ENCODE peak calls at places on chromosomes 16 and 17, in eight cellular contexts. J is fibroblast of the aortic adventitia, U is gastrocnemius medialis, P is AG09309, W is GM23338, H is tibial nerve, K is adrenal gland, X is heart right ventricle. I is an unnamed sample.

GRCh38 chr17:32516940-32517711 is 30.3 kb downstream of the CDK5R1 start:
- DNase-seq in K (no peak), U (no peak), X (no peak), W (no peak), H (no peak), P (no peak), J (no peak), I (no peak)

GRCh38 chr17:80005360-80006338 is 30.0 kb downstream of the TBC1D16 start:
- DNase-seq in W (peak), J (peak), X (peak), H (no peak), K (peak), U (no peak), P (no peak), I (peak)

GRCh38 chr16:17803625-17804410 is 333.1 kb upstream of the XYLT1 start:
- DNase-seq in U (no peak), W (no peak), P (peak), H (no peak), J (peak), X (no peak), K (no peak), I (no peak)

GRCh38 chr16:2692948-2693651 is 10.8 kb downstream of the KCTD5 start:
- DNase-seq in J (peak), K (no peak), U (peak), H (no peak), P (no peak), X (peak), W (peak), I (no peak)

GRCh38 chr16:49472598-49472997 is 99.0 kb downstream of the C16orf78 start:
- DNase-seq in J (no peak), X (no peak), U (no peak), K (no peak), H (no peak), P (no peak), W (peak), I (no peak)

GRCh38 chr17:50604470-50604869 is 30.2 kb upstream of the ABCC3 start:
- DNase-seq in X (peak), U (no peak), K (peak), W (peak), J (peak), P (no peak), H (no peak), I (no peak)

GRCh38 chr16:80672379-80672778 is 131.6 kb downstream of the DYNLRB2 start:
- DNase-seq in U (no peak), X (no peak), P (no peak), W (no peak), K (no peak), J (no peak), H (no peak), I (no peak)

GRCh38 chr17:48596000-48596734 is 2.6 kb upstream of the HOXB5 start:
- DNase-seq in H (no peak), W (no peak), J (no peak), U (no peak), X (no peak), K (no peak), P (no peak), I (no peak)

GRCh38 chr16:49754495-49755290 is 101.2 kb downstream of the ZNF423 start:
- DNase-seq in P (no peak), W (peak), J (peak), U (no peak), X (peak), K (peak), H (peak), I (no peak)

GRCh38 chr16:88673685-88674398 is 11.0 kb upstream of the MVD start:
- DNase-seq in W (no peak), P (no peak), U (peak), H (no peak), K (no peak), X (peak), J (no peak), I (no peak)

GRCh38 chr16:11084484-11085024 is 140.2 kb downstream of the CLEC16A start:
- DNase-seq in P (peak), H (no peak), W (no peak), J (peak), K (peak), X (no peak), U (peak), I (no peak)

GRCh38 chr17:29930399-29931010 is 477 bp upstream of the SSH2 start:
- DNase-seq in X (no peak), K (no peak), U (no peak), J (peak), P (no peak), W (peak), H (no peak), I (no peak)

GRCh38 chr16:31382485-31383161 is 10.5 kb upstream of the ITGAD start:
- DNase-seq in W (peak), U (peak), J (peak), K (peak), P (peak), H (peak), X (peak), I (no peak)

GRCh38 chr16:49441366-49441780 is 67.8 kb downstream of the C16orf78 start:
- DNase-seq in H (peak), P (no peak), J (no peak), K (peak), U (no peak), W (peak), X (peak), I (no peak)

GRCh38 chr16:85460983-85461813 is 151.9 kb upstream of the GSE1 start:
- DNase-seq in U (peak), J (peak), W (no peak), H (no peak), P (no peak), X (no peak), K (peak), I (no peak)

GRCh38 chr17:44086364-44087311 is 16.1 kb downstream of the G6PC3 start:
- DNase-seq in W (peak), P (peak), H (no peak), J (peak), X (no peak), K (peak), U (peak), I (no peak)

GRCh38 chr16:1929105-1929504 is 10.9 kb upstream of the HS3ST6 start:
- DNase-seq in P (no peak), H (no peak), K (peak), W (peak), X (no peak), J (peak), U (no peak), I (no peak)

GRCh38 chr16:67943619-67944503 is at the start of gene LCAT:
- DNase-seq in X (peak), U (peak), H (peak), W (no peak), K (peak), P (no peak), J (peak), I (no peak)

GRCh38 chr16:65994305-65994704 is 372.2 kb upstream of the CDH5 start:
- DNase-seq in W (no peak), J (no peak), P (no peak), H (no peak), K (no peak), U (no peak), X (no peak), I (no peak)

GRCh38 chr16:82195917-82196494 is 26.0 kb upstream of the MPHOSPH6 start:
- DNase-seq in J (peak), P (no peak), X (no peak), U (no peak), K (no peak), W (no peak), H (no peak), I (no peak)

GRCh38 chr16:76278976-76279375 is 1.8 kb downstream of the CNTNAP4 start:
- DNase-seq in P (no peak), U (no peak), X (no peak), J (peak), H (no peak), W (peak), K (no peak), I (no peak)

GRCh38 chr17:51120357-51120738 is 320 bp downstream of the SPAG9 start:
- DNase-seq in K (no peak), H (peak), P (no peak), X (no peak), U (peak), J (no peak), W (no peak), I (peak)

GRCh38 chr17:10750210-10750609 is 20.4 kb upstream of the TMEM220 start:
- DNase-seq in U (no peak), P (no peak), X (no peak), W (no peak), J (no peak), H (no peak), K (no peak), I (no peak)

GRCh38 chr16:88479795-88480760 is 27.0 kb downstream of the ZFPM1 start:
- DNase-seq in J (no peak), K (no peak), X (no peak), U (no peak), P (no peak), H (no peak), W (no peak), I (no peak)

GRCh38 chr16:28218109-28218508 is 6.3 kb upstream of the XPO6 start:
- DNase-seq in W (peak), K (peak), U (no peak), J (peak), P (peak), H (no peak), X (no peak), I (no peak)

GRCh38 chr17:41775394-41776226 is 10.9 kb downstream of the JUP start:
- DNase-seq in W (peak), H (no peak), J (no peak), P (no peak), U (peak), K (peak), X (peak), I (no peak)

GRCh38 chr17:66426397-66427033 is 124.1 kb downstream of the PRKCA start:
- DNase-seq in K (no peak), P (no peak), W (peak), X (no peak), U (no peak), H (no peak), J (peak), I (no peak)

GRCh38 chr17:38925263-38925995 is at the start of gene LASP1NB:
- DNase-seq in U (no peak), P (no peak), J (peak), W (peak), K (no peak), X (peak), H (no peak), I (no peak)

GRCh38 chr17:19383681-19384470 is 3.1 kb downstream of the MFAP4 start:
- DNase-seq in W (no peak), P (no peak), J (peak), H (no peak), K (peak), U (peak), X (peak), I (no peak)

GRCh38 chr17:1638624-1639300 is 6.8 kb downstream of the SCARF1 start:
- DNase-seq in W (no peak), J (no peak), U (no peak), X (no peak), H (no peak), K (no peak), P (no peak), I (no peak)

GRCh38 chr17:83143817-83144231 is 64.4 kb downstream of the METRNL start:
- DNase-seq in H (no peak), X (no peak), P (no peak), K (no peak), J (no peak), U (no peak), W (no peak), I (no peak)

GRCh38 chr17:28193241-28193640 is 125.8 kb upstream of the TMEM97 start:
- DNase-seq in H (peak), X (peak), P (no peak), J (no peak), U (peak), W (no peak), K (peak), I (no peak)

GRCh38 chr17:39662551-39663339 is 2.4 kb upstream of the TCAP start:
- DNase-seq in K (no peak), U (no peak), H (no peak), W (peak), X (peak), P (no peak), J (no peak), I (no peak)

GRCh38 chr17:83180264-83180995 is 101.0 kb downstream of the METRNL start:
- DNase-seq in P (no peak), J (no peak), K (no peak), W (no peak), H (peak), U (peak), X (no peak), I (no peak)

GRCh38 chr16:88566158-88566557 is 4.0 kb upstream of the ZC3H18 start:
- DNase-seq in U (no peak), X (no peak), W (peak), J (peak), P (peak), K (no peak), H (no peak), I (no peak)

GRCh38 chr16:21626659-21627277 is 25.6 kb downstream of the IGSF6 start:
- DNase-seq in K (peak), X (no peak), U (no peak), H (peak), W (no peak), J (peak), P (peak), I (no peak)

DNA sequence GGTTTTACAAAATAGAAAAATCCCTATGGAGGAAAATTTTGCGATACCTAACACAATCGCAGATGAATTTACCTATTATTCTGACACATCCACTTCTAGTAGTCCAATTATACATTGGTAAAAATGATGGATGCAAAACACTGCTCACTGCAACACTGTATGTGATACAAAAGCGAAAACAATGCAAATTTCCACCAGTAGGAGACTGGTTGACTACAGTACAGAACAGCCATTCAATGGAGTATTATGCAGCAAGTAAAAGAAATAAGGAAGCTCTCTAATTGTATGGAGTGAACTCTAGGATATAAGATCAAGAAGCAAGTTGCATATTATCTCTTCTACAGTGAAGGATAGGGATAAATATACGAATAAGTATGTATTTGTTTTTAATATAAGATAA is 48.5 kb downstream of the SETD6 start:
- DNase-seq in J (no peak), H (no peak), U (no peak), K (no peak), X (no peak), W (peak), P (no peak), I (no peak)
- TF ChIP-seq CTCF in J (peak), H (no peak), U (no peak), K (no peak), X (no peak), W (peak), P (no peak), I (no peak)

GRCh38 chr16:72807287-72807686 is 240.6 kb downstream of the ZFHX3 start:
- DNase-seq in U (no peak), P (no peak), W (no peak), K (no peak), H (no peak), X (no peak), J (no peak), I (no peak)
- TF ChIP-seq CTCF in U (no peak), P (no peak), W (no peak), K (no peak), H (no peak), X (no peak), J (no peak), I (no peak)

GRCh38 chr17:3994221-3994576 is 30.0 kb upstream of the ATP2A3 start:
- DNase-seq in X (no peak), U (no peak), P (no peak), J (no peak), H (no peak), K (no peak), W (no peak), I (no peak)

GRCh38 chr17:3993493-3994220 is 29.4 kb upstream of the ATP2A3 start:
- DNase-seq in P (no peak), U (no peak), H (no peak), K (no peak), X (no peak), W (no peak), J (peak), I (no peak)

GRCh38 chr17:3992370-3992769 is 28.1 kb upstream of the ATP2A3 start:
- DNase-seq in W (no peak), P (no peak), K (no peak), X (no peak), H (no peak), U (no peak), J (no peak), I (no peak)

GRCh38 chr17:3998436-3998835 is 34.2 kb upstream of the ATP2A3 start:
- DNase-seq in J (no peak), W (no peak), K (no peak), X (no peak), H (no peak), U (no peak), P (no peak), I (no peak)

DNA sequence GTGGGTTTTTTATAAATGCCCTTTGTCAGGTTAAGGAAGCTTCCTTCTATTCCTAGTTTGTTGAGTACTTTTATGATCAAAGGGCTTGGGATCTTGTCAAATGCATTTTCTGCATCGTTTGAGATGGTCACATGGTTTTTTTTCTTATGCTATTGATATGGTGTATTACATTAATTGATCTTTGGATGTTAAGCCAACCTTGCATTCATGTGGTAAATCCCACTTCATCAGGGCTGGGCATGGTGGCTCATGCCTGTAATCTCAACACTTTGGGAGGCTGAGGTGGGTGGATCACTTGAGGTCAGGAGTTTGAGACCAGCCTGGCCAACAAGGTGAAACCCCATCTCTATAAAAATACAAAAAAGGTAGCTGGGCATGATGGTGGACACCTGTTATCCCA is 30.8 kb upstream of the ATP2A3 start:
- DNase-seq in K (no peak), W (no peak), U (no peak), P (no peak), J (no peak), H (no peak), X (no peak), I (no peak)
- TF ChIP-seq CTCF in K (no peak), W (no peak), U (no peak), P (no peak), J (no peak), H (no peak), X (no peak), I (no peak)

GRCh38 chr16:48318630-48319029 is 66.6 kb downstream of the SIAH1 start:
- DNase-seq in P (no peak), H (no peak), X (no peak), U (no peak), J (peak), W (peak), K (peak), I (no peak)

GRCh38 chr16:48321307-48322036 is 63.7 kb downstream of the SIAH1 start:
- DNase-seq in P (no peak), W (no peak), U (no peak), X (no peak), H (no peak), K (no peak), J (peak), I (no peak)

GRCh38 chr16:48317614-48318013 is 67.6 kb downstream of the SIAH1 start:
- DNase-seq in H (no peak), W (no peak), X (no peak), K (no peak), P (peak), J (peak), U (no peak), I (no peak)
- TF ChIP-seq CTCF in H (no peak), W (no peak), X (peak), K (no peak), P (peak), J (peak), U (no peak), I (no peak)

DNA sequence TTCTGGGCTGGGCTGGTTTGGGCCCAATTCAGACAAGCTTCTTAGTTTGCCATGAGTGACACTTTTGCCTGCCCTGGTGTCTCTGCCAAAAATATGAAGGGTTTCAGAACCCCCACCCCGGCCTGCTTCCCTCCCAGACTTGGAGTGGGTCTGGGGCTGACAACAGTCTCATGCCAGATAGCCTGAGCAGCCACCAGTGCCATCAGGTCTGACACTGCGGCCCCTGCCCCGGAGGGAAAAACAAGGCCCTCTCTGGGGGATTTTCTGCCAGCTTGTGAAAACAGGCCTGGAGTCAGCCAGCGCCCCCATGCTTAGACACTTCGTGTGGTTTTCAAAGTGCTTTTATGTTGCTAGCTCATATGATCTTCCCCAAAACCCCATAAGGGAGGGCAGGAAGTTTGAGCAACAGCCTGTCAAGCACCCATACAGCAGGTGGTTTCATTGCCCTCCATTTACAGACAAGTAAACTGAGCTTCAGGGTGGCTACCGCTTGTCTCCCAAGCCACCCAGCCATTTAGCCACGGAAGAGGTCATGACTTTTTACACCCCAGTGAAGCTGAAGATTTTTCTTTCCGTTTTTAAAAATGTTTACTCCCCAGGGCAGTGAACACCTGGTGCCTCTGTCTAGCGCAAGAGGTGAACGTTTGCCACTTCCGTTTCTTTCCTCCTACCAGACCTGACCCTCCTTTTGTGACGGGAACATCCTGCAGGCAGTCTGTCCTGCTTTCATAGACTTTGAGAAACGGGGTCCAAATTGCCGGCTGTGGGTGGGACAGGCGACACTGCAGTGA is 300.6 kb downstream of the SEC14L1 start:
- DNase-seq in W (no peak), X (no peak), H (no peak), K (no peak), J (no peak), P (no peak), U (no peak), I (no peak)
- TF ChIP-seq CTCF in W (no peak), X (no peak), H (no peak), K (no peak), J (no peak), P (no peak), U (no peak), I (no peak)